ENCODE peak calls at places on chromosomes 16 and 17, in six cellular contexts. C is mammary epithelial cell; Y is gastrocnemius medialis; V is PC-3; G is heart left ventricle; N is CD8-positive, alpha-beta T cell. A is an unnamed sample. For H3K4me1, the result is how much of the 10 kb centered on the place peaks cover.

GRCh38 chr17:83178533-83179201 is 99.3 kb downstream of the METRNL start:
- DNase-seq in C (no peak), Y (peak), V (no peak), G (peak), N (no peak), A (peak)

GRCh38 chr17:60169921-60170817 is 20.4 kb downstream of the CA4 start:
- DNase-seq in C (peak), Y (no peak), V (no peak), G (peak), N (no peak), A (no peak)

GRCh38 chr17:61411114-61411943 is 11.7 kb downstream of the TBX2 start:
- DNase-seq in C (peak), Y (peak), V (peak), G (peak), N (no peak), A (peak)

GRCh38 chr17:72110231-72110952 is 10.4 kb upstream of the SOX9 start:
- DNase-seq in C (peak), Y (no peak), V (no peak), G (no peak), N (no peak), A (no peak)

GRCh38 chr17:66275651-66276050 is 26.8 kb upstream of the PRKCA start:
- DNase-seq in C (peak), Y (no peak), V (peak), G (no peak), N (no peak), A (no peak)

GRCh38 chr17:181213-182163 is at the start of gene DOC2B:
- DNase-seq in C (peak), Y (no peak), V (peak), G (peak), N (no peak), A (no peak)

GRCh38 chr16:85624646-85625045 is 11.5 kb downstream of the GSE1 start:
- DNase-seq in C (no peak), Y (no peak), V (no peak), G (no peak), N (no peak), A (no peak)

GRCh38 chr17:12591336-12591735 is 74.4 kb upstream of the MYOCD start:
- DNase-seq in C (no peak), Y (no peak), V (no peak), G (no peak), N (no peak), A (no peak)

GRCh38 chr17:38925263-38925995 is at the start of gene LASP1NB:
- DNase-seq in C (no peak), Y (no peak), V (no peak), G (peak), N (no peak), A (peak)

GRCh38 chr16:82260212-82260795 is 90.3 kb upstream of the MPHOSPH6 start:
- DNase-seq in C (peak), Y (no peak), V (no peak), G (no peak), N (no peak), A (no peak)

GRCh38 chr17:29579866-29580771 is 9.3 kb downstream of the GIT1 start:
- DNase-seq in C (peak), Y (peak), V (peak), G (peak), N (peak), A (peak)

GRCh38 chr16:58077796-58078195 is 51.4 kb downstream of the CFAP20 start:
- DNase-seq in C (no peak), Y (no peak), V (no peak), G (no peak), N (no peak), A (no peak)

GRCh38 chr16:58070585-58070984 is 45.0 kb downstream of the MMP15 start:
- DNase-seq in C (no peak), Y (no peak), V (no peak), G (no peak), N (no peak), A (no peak)

GRCh38 chr16:58076514-58076913 is 51.0 kb downstream of the MMP15 start:
- DNase-seq in C (no peak), Y (no peak), V (no peak), G (no peak), N (no peak), A (no peak)

DNA sequence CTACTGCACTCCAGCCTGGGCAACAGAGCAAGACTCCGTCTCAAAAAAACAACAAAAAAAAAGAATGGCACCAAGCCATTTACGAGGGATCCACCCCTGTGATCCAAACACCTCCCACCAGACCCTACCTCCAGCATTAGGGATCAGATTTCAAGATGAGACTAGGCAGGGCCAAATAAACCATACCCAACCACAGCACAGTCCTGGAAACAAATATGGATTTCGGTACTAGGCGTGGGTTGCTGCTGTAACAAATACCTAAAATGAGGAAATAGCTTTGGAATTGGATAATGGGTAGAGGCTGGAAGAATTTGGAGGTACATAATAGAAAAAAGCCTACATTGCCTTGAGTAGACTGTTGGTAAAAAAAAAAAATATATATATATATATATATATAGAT is 49.1 kb downstream of the MMP15 start:
- DNase-seq in C (no peak), Y (no peak), V (no peak), G (no peak), N (no peak), A (no peak)
- H3K4me1 ChIP-seq in C (under half), Y (under half), V (under half), G (under half), N (under half), A (under half)

DNA sequence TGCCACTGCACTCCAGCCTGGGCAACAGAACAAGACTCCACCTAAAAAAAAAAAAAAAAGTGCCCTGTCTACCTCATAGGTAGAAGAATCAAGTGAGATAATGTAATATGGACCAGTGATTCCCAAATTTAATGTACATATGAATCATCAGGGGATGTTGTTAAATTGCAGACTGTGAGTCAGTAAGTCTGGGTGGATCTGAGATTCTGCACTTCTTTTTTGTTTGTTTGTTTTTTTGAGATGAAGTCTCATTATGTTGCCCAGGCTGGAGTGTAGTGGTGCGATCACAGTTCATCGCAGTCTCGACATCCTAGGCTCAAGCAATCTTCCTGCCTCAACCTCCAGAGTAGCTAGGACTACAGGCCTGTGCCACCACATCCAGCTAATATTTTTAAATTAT is 31.6 kb downstream of the HOXB1 start:
- DNase-seq in C (peak), Y (no peak), V (peak), G (no peak), N (no peak), A (no peak)
- TF ChIP-seq CTCF in C (no peak), Y (no peak), V (no peak), G (no peak), N (no peak), A (no peak)

GRCh38 chr16:74503412-74503811 is 82.1 kb upstream of the CLEC18B start:
- DNase-seq in C (no peak), Y (no peak), V (no peak), G (no peak), N (no peak), A (no peak)
- H3K4me1 ChIP-seq in C (under half), Y (under half), V (under half), G (under half), N (under half), A (under half)

GRCh38 chr17:44581868-44582267 is 24.6 kb downstream of the FZD2 start:
- DNase-seq in C (no peak), Y (no peak), V (peak), G (no peak), N (no peak), A (no peak)
- TF ChIP-seq CTCF in C (peak), Y (no peak), V (peak), G (no peak), N (no peak), A (no peak)

DNA sequence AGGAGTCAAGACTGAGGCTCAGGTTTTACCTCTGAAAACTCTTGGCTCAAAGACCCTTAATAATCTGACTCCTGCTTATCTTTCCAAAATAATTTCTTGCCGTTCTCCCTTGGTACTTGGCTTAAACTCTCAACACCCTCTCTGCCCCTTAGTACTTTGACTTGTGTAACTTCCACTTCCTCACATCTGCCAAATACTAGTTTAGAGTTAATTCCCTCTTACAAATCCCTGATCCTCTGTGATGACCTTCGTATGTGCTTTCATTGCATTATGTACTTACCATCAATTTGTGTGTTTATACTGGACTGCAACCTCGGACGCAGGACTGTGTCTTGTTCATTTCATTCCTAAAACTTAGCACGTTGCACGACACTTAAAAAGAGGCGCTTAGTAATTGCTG is 35.2 kb downstream of the ZNF207 start:
- DNase-seq in C (no peak), Y (no peak), V (no peak), G (no peak), N (no peak), A (no peak)
- H3K4me1 ChIP-seq in C (under half), Y (under half), V (under half), G (under half), N (under half), A (under half)

GRCh38 chr16:56399492-56399891 is 25.9 kb downstream of the AMFR start:
- DNase-seq in C (no peak), Y (no peak), V (no peak), G (no peak), N (no peak), A (no peak)

GRCh38 chr16:56405977-56406376 is 19.4 kb downstream of the AMFR start:
- DNase-seq in C (no peak), Y (no peak), V (no peak), G (no peak), N (no peak), A (no peak)

GRCh38 chr16:56400458-56400857 is 24.9 kb downstream of the AMFR start:
- DNase-seq in C (no peak), Y (no peak), V (no peak), G (no peak), N (no peak), A (no peak)

GRCh38 chr16:56399047-56399446 is 26.3 kb downstream of the AMFR start:
- DNase-seq in C (no peak), Y (peak), V (no peak), G (no peak), N (no peak), A (no peak)

DNA sequence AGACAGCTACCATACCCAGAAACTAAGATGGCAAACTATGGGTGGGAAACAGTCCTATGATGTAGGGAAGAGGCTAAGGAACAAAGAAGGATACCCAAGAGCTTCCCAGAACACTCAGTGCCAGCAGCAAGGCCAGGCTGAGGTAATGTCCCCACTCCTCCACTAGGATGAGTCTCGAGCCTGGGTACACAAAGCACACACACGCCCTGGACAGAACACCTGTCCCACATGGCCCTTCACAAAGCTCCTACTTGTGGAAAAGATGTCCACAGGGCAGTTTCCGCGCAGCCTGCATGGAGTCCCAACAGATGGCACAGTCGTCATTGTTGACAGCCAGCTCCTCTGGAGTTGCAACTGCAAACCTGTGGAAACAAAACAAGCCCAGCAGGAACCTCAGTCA is 23.9 kb downstream of the AMFR start:
- DNase-seq in C (peak), Y (peak), V (peak), G (no peak), N (no peak), A (no peak)
- TF ChIP-seq CTCF in C (peak), Y (peak), V (peak), G (no peak), N (no peak), A (no peak)

GRCh38 chr16:48608452-48608851 is 1.5 kb downstream of the N4BP1 start:
- DNase-seq in C (peak), Y (no peak), V (peak), G (no peak), N (no peak), A (no peak)

GRCh38 chr16:48603647-48604376 is 6.2 kb downstream of the N4BP1 start:
- DNase-seq in C (no peak), Y (no peak), V (no peak), G (no peak), N (no peak), A (no peak)

GRCh38 chr16:48602357-48603014 is 7.5 kb downstream of the N4BP1 start:
- DNase-seq in C (no peak), Y (no peak), V (no peak), G (no peak), N (no peak), A (no peak)

GRCh38 chr16:48607056-48607825 is 2.7 kb downstream of the N4BP1 start:
- DNase-seq in C (peak), Y (no peak), V (peak), G (no peak), N (no peak), A (no peak)

GRCh38 chr16:48605518-48606110 is 4.4 kb downstream of the N4BP1 start:
- DNase-seq in C (peak), Y (peak), V (no peak), G (no peak), N (no peak), A (no peak)
- H3K4me1 ChIP-seq in C (under half), Y (under half), V (under half), G (half or more), N (half or more), A (under half)

GRCh38 chr17:76540381-76541300 is 797 bp downstream of the PRCD start:
- DNase-seq in C (peak), Y (peak), V (peak), G (peak), N (no peak), A (peak)
- TF ChIP-seq CTCF in C (peak), Y (peak), V (no peak), G (no peak), N (no peak), A (peak)

DNA sequence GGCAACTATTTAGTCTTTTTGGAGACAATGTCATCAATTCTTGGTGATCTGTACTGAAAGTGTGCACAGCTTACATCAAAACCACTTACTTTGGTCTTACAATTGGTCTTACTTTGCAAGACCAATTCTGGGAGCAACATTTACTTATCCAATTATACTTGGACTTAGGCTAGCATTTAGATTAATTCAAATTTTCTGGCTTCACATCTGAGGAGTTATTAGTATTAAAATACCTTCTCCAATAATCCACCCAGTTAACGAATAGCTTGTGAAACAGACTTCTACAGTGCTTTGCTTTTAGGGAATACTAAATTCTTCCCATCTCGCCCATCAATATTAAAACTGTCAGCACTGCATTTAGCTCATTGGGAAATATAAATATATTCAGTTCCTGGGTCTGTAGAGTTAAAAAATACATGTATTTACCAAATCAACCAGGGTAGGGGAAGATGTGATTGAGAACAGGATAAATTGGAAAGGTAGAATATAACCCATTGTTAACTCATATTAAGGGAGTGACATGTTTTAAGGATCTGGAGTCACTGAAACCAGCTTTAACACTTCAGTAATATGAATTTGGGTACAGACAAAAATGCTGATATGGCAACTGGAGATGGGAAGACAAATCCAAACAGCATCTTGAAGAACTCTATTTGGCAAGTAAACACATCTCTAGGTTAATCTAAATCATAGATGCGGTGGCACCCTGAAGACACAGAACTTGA is 9.2 kb upstream of the VEZF1 start:
- DNase-seq in C (no peak), Y (no peak), V (no peak), G (no peak), N (no peak), A (no peak)
- H3K4me1 ChIP-seq in C (under half), Y (half or more), V (under half), G (under half), N (under half), A (under half)

A was measured in tibial artery.